ENCODE peak calls at places on chromosomes 6 and 20, in five cellular contexts. V, S, Q, B and F are unnamed samples.

GRCh38 chr6:49327005-49327404 is 136.0 kb downstream of the MMUT start:
- DNase-seq in V (no peak), S (no peak), Q (no peak), B (no peak), F (no peak)

GRCh38 chr20:37897008-37897548 is 5.8 kb upstream of the VSTM2L start:
- DNase-seq in V (no peak), S (peak; percentile 57), Q (no peak), B (no peak), F (no peak)

GRCh38 chr6:52417675-52418111 is 2.4 kb upstream of the EFHC1 start:
- DNase-seq in V (no peak), S (no peak), Q (no peak), B (peak; percentile 95), F (no peak)

GRCh38 chr20:52295556-52295955 is 104.0 kb upstream of the ZFP64 start:
- DNase-seq in V (no peak), S (no peak), Q (no peak), B (peak; percentile 8), F (no peak)

GRCh38 chr6:35191899-35192298 is 21.9 kb upstream of the SCUBE3 start:
- DNase-seq in V (no peak), S (no peak), Q (no peak), B (no peak), F (no peak)

GRCh38 chr6:42711930-42712329 is 10.5 kb downstream of the PRPH2 start:
- DNase-seq in V (no peak), S (no peak), Q (no peak), B (no peak), F (no peak)

GRCh38 chr20:37524221-37524700 is 3.2 kb downstream of the NNAT start:
- DNase-seq in V (no peak), S (no peak), Q (peak; percentile 28), B (no peak), F (no peak)

GRCh38 chr6:151291145-151292055 is 51.6 kb downstream of the AKAP12 start:
- DNase-seq in V (no peak), S (peak; percentile 40), Q (no peak), B (no peak), F (no peak)

GRCh38 chr20:25496165-25496967 is 88.9 kb downstream of the GINS1 start:
- DNase-seq in V (no peak), S (no peak), Q (no peak), B (no peak), F (no peak)
- H3K27ac ChIP-seq in V (no peak overlapping the region), S (no peak overlapping the region), Q (no peak overlapping the region), B (no peak overlapping the region), F (no peak overlapping the region)

GRCh38 chr6:22147983-22148797 is 148.6 kb downstream of the PRL start:
- DNase-seq in V (no peak), S (no peak), Q (peak; percentile 56), B (peak; percentile 74), F (no peak)
- H3K9ac ChIP-seq in V (no peak overlapping the region), S (no peak overlapping the region), Q (no peak overlapping the region), B (no peak overlapping the region), F (no peak overlapping the region)

GRCh38 chr6:1389791-1390070 is 355 bp downstream of the FOXF2 start:
- DNase-seq in V (no peak), S (no peak), Q (no peak), B (no peak), F (no peak)

GRCh38 chr6:1391692-1392309 is 2.4 kb downstream of the FOXF2 start:
- DNase-seq in V (peak; percentile 21), S (no peak), Q (no peak), B (peak; percentile 45), F (no peak)

GRCh38 chr6:1388927-1389790 is at the start of gene FOXF2:
- DNase-seq in V (peak; percentile 8), S (peak; percentile 79), Q (no peak), B (peak; percentile 77), F (no peak)

GRCh38 chr6:1390071-1390804 is 862 bp downstream of the FOXF2 start:
- DNase-seq in V (peak; percentile 36), S (peak; percentile 60), Q (peak; percentile 34), B (peak; percentile 82), F (no peak)

DNA sequence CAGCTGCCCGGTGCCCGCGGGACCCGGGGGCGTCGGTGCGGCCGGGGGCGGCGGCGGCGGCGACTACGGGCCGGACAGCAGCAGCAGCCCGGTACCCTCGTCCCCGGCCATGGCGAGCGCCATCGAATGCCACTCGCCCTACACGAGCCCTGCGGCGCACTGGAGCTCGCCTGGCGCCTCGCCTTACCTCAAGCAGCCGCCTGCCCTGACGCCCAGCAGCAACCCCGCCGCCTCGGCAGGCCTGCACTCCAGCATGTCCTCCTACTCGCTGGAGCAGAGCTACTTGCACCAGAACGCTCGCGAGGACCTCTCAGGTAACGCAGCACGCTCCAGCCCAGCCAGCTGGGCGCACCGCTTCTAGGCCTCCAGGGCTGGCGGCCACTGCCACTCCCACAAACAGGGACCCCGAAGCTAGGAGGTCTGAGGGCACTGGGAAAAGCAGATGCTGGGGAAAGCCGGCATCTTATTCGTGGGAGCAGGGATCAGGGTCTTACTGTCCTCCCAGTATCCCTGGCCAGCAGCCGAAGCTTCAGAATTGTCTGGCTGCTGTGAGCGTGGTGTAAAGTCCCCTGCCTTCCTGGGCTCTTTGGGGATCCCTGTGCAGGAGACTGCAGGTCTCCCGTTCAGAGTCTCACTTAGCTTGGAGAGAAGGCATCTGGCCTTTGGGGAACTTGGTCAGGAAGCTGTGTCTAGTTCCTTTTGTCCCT is 1.6 kb downstream of the FOXF2 start:
- DNase-seq in V (peak; percentile 27), S (peak; percentile 62), Q (no peak), B (peak; percentile 63), F (no peak)
- H3K27ac ChIP-seq in V (no peak overlapping the region), S (no peak overlapping the region), Q (no peak overlapping the region), B (no peak overlapping the region), F (no peak overlapping the region)

DNA sequence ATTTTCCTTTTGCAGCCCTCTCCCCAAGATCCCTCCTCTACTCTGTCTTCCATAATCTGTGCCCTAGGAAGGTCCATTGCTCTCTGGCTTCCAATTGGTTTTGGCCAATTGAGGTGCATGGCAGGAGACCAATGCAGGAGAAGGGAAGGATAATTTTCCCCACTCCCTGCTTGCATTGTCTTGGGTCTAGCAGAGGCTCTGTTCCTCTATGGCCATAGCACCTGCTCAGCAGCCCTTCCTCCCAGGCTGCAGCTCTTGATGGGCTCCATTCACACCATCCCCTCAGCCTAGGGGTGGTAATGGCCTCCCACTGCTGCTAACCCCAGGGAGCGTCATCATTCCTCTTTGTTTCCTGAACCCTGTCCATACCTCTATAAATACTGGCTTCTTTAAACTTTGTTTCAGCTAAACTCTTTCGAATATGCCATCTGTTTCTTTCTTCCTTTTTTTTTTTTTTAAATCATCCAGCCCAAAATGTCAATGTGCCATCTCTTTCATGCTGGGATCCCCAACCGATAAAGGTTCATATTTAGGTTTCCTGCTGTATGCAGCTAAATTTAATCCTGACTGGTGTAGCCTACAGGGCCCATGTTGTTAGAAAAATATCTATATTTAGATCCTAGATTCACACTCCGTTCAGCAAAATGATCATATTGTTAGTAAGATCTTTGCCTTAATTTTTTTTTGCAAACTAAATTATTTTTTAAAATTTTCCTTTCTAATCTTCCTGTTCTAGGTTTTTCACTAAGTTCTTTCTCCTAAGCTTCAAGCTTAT is 63.8 kb downstream of the HECA start:
- DNase-seq in V (no peak), S (no peak), Q (no peak), B (no peak), F (no peak)
- H3K9ac ChIP-seq in V (no peak overlapping the region), S (no peak overlapping the region), Q (no peak overlapping the region), B (no peak overlapping the region), F (no peak overlapping the region)

DNA sequence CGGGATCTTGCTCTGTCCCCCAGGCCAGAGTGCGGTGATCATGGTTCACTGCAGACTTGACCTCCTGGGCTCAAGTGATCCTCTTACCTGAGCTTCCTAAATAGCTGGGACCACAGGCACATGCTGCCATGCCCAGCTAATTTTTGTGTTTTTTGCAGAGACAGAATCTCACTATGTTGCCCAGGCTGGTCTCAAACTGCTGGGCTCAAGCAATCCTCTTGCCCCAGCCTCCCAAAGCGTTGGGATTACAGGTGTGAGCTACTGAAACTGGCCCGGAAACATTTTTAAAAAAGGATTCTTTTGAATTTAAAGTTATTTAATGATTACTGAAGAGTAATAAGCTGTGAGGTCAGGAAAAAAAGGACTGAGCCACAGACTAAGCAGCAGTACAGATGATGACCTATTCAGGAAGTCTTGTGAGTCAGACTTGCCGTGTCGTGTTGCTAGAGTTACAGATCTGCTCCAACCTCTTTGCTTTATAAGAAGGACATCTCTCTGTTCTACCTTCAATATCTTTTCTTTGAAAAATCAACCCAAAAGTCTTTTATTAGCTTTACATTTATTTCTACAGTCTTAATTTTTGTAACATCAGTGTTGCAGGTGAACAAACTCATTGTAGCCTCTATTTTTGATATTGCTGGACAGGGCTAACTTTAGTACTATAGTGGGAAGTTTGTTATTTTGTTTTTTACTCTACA is 108.7 kb downstream of the NCOA3 start:
- DNase-seq in V (no peak), S (no peak), Q (peak; percentile 69), B (peak; percentile 94), F (no peak)
- H3K27ac ChIP-seq in V (no peak overlapping the region), S (no peak overlapping the region), Q (peak overlapping the region; percentile 76), B (peak overlapping the region; percentile 81), F (no peak overlapping the region)